ENCODE peak calls at places on chromosomes 6 and 20, in eight cellular contexts. One of them, this sample, is unnamed.

GRCh38 chr20:12049125-12049524 is 131.4 kb downstream of the BTBD3 start:
- DNase-seq in neural progenitor cell: no peak
- DNase-seq in GM23338: no peak
- DNase-seq in PC-3: peak
- DNase-seq in HCT116: no peak
- DNase-seq in GM23248: peak
- DNase-seq in hepatocyte: no peak
- DNase-seq in SK-N-SH: no peak
- DNase-seq in this sample: no peak

GRCh38 chr6:143536461-143536865 is 24.9 kb upstream of the FUCA2 start:
- DNase-seq in neural progenitor cell: no peak
- DNase-seq in GM23338: peak
- DNase-seq in PC-3: peak
- DNase-seq in HCT116: no peak
- DNase-seq in GM23248: peak
- DNase-seq in hepatocyte: no peak
- DNase-seq in SK-N-SH: no peak
- DNase-seq in this sample: peak

GRCh38 chr20:22795897-22796296 is 211.5 kb upstream of the FOXA2 start:
- DNase-seq in neural progenitor cell: peak
- DNase-seq in GM23338: no peak
- DNase-seq in PC-3: peak
- DNase-seq in HCT116: peak
- DNase-seq in GM23248: peak
- DNase-seq in hepatocyte: peak
- DNase-seq in SK-N-SH: no peak
- DNase-seq in this sample: no peak

GRCh38 chr20:10508468-10509251 is 73.6 kb downstream of the SLX4IP start:
- DNase-seq in neural progenitor cell: no peak
- DNase-seq in GM23338: no peak
- DNase-seq in PC-3: no peak
- DNase-seq in HCT116: no peak
- DNase-seq in GM23248: peak
- DNase-seq in hepatocyte: peak
- DNase-seq in SK-N-SH: peak
- DNase-seq in this sample: no peak

GRCh38 chr6:105196076-105196475 is 16.3 kb upstream of the POPDC3 start:
- DNase-seq in neural progenitor cell: no peak
- DNase-seq in GM23338: no peak
- DNase-seq in PC-3: peak
- DNase-seq in HCT116: no peak
- DNase-seq in GM23248: peak
- DNase-seq in hepatocyte: no peak
- DNase-seq in SK-N-SH: no peak
- DNase-seq in this sample: no peak

GRCh38 chr6:138334000-138334399 is 43.7 kb upstream of the SMIM28 start:
- DNase-seq in neural progenitor cell: no peak
- DNase-seq in GM23338: no peak
- DNase-seq in PC-3: no peak
- DNase-seq in HCT116: no peak
- DNase-seq in GM23248: no peak
- DNase-seq in hepatocyte: no peak
- DNase-seq in SK-N-SH: no peak
- DNase-seq in this sample: no peak

GRCh38 chr6:149433405-149433804 is 33.3 kb downstream of the SUMO4 start:
- DNase-seq in neural progenitor cell: no peak
- DNase-seq in GM23338: no peak
- DNase-seq in PC-3: no peak
- DNase-seq in HCT116: no peak
- DNase-seq in GM23248: peak
- DNase-seq in hepatocyte: no peak
- DNase-seq in SK-N-SH: no peak
- DNase-seq in this sample: no peak

GRCh38 chr6:38136547-38136946 is 317.0 kb downstream of the ZFAND3 start:
- DNase-seq in neural progenitor cell: no peak
- DNase-seq in GM23338: no peak
- DNase-seq in PC-3: no peak
- DNase-seq in HCT116: no peak
- DNase-seq in GM23248: peak
- DNase-seq in hepatocyte: no peak
- DNase-seq in SK-N-SH: no peak
- DNase-seq in this sample: no peak

GRCh38 chr6:131281471-131282270 is 146.4 kb downstream of the AKAP7 start:
- DNase-seq in neural progenitor cell: peak
- DNase-seq in GM23338: peak
- DNase-seq in PC-3: no peak
- DNase-seq in HCT116: no peak
- DNase-seq in GM23248: peak
- DNase-seq in hepatocyte: no peak
- DNase-seq in SK-N-SH: no peak
- DNase-seq in this sample: peak
- TF ChIP-seq EZH2phosphoT487 in neural progenitor cell: no peak
- TF ChIP-seq EZH2phosphoT487 in GM23338: no peak
- TF ChIP-seq EZH2phosphoT487 in PC-3: no peak
- TF ChIP-seq EZH2phosphoT487 in HCT116: no peak
- TF ChIP-seq EZH2phosphoT487 in GM23248: no peak
- TF ChIP-seq EZH2phosphoT487 in hepatocyte: no peak
- TF ChIP-seq EZH2phosphoT487 in SK-N-SH: no peak
- TF ChIP-seq EZH2phosphoT487 in this sample: no peak

GRCh38 chr6:7975764-7976146 is 65.2 kb upstream of the TXNDC5 start:
- DNase-seq in neural progenitor cell: no peak
- DNase-seq in GM23338: no peak
- DNase-seq in PC-3: no peak
- DNase-seq in HCT116: no peak
- DNase-seq in GM23248: peak
- DNase-seq in hepatocyte: peak
- DNase-seq in SK-N-SH: no peak
- DNase-seq in this sample: no peak
- TF ChIP-seq EZH2phosphoT487 in neural progenitor cell: no peak
- TF ChIP-seq EZH2phosphoT487 in GM23338: no peak
- TF ChIP-seq EZH2phosphoT487 in PC-3: no peak
- TF ChIP-seq EZH2phosphoT487 in HCT116: no peak
- TF ChIP-seq EZH2phosphoT487 in GM23248: no peak
- TF ChIP-seq EZH2phosphoT487 in hepatocyte: no peak
- TF ChIP-seq EZH2phosphoT487 in SK-N-SH: no peak
- TF ChIP-seq EZH2phosphoT487 in this sample: no peak

GRCh38 chr6:20085817-20086216 is 126.5 kb downstream of the MBOAT1 start:
- DNase-seq in neural progenitor cell: no peak
- DNase-seq in GM23338: no peak
- DNase-seq in PC-3: peak
- DNase-seq in HCT116: no peak
- DNase-seq in GM23248: no peak
- DNase-seq in hepatocyte: no peak
- DNase-seq in SK-N-SH: no peak
- DNase-seq in this sample: no peak
- TF ChIP-seq EZH2phosphoT487 in neural progenitor cell: no peak
- TF ChIP-seq EZH2phosphoT487 in GM23338: no peak
- TF ChIP-seq EZH2phosphoT487 in PC-3: no peak
- TF ChIP-seq EZH2phosphoT487 in HCT116: no peak
- TF ChIP-seq EZH2phosphoT487 in GM23248: no peak
- TF ChIP-seq EZH2phosphoT487 in hepatocyte: no peak
- TF ChIP-seq EZH2phosphoT487 in SK-N-SH: no peak
- TF ChIP-seq EZH2phosphoT487 in this sample: no peak

DNA sequence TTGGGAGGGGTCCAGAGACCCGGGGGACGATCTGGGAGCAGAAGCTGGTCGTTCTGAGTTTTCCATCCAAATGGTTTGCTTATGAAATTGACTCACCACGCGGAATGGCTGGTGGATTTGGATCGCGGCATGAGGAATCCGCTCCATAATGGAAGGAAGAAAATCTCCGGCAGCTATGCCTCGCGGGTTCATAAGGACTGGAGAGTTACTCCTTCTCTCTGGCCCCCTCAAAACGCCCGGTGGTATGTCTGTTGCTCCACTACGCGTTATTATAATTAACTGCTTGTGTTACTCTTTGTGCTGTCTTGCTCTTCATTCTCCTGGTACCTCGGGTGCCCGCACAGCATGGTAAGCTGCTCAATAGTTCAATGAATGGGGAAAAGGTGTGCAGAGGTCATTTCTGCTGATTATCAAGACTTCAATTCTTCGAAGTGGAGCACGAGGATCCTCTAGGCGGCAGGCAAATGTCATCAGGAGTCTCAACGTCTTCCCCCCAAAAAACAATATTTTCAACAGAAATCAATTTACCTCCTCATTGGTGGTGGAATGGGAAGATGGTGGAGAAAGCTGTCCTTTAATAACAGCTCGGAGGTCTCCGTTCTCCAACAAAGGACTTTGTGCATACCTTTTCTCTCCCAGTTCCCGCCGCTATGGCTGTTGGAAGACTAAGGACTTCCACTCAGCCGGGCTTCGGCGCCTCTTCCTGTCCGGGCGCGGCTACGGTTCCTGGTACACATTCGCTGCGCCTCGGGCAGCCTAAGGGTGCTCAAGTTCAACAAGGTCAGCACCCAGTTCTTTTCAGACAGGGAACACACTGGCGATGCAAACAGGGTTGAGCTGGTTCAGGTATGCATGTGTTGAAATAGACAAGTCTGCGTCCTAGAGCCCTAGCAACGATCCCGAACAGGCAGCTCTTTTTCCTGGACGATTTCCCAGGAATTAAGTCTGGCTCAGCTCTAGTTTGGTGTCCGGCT is 9.2 kb upstream of the PRSS16 start:
- DNase-seq in neural progenitor cell: peak
- DNase-seq in GM23338: peak
- DNase-seq in PC-3: no peak
- DNase-seq in HCT116: no peak
- DNase-seq in GM23248: peak
- DNase-seq in hepatocyte: no peak
- DNase-seq in SK-N-SH: no peak
- DNase-seq in this sample: no peak
- TF ChIP-seq EZH2phosphoT487 in neural progenitor cell: peak
- TF ChIP-seq EZH2phosphoT487 in GM23338: no peak
- TF ChIP-seq EZH2phosphoT487 in PC-3: no peak
- TF ChIP-seq EZH2phosphoT487 in HCT116: no peak
- TF ChIP-seq EZH2phosphoT487 in GM23248: no peak
- TF ChIP-seq EZH2phosphoT487 in hepatocyte: no peak
- TF ChIP-seq EZH2phosphoT487 in SK-N-SH: peak
- TF ChIP-seq EZH2phosphoT487 in this sample: no peak

GRCh38 chr6:156790711-156791110 is 13.5 kb downstream of the ARID1B start:
- DNase-seq in neural progenitor cell: no peak
- DNase-seq in GM23338: no peak
- DNase-seq in PC-3: no peak
- DNase-seq in HCT116: no peak
- DNase-seq in GM23248: no peak
- DNase-seq in hepatocyte: no peak
- DNase-seq in SK-N-SH: no peak
- DNase-seq in this sample: no peak

GRCh38 chr6:156789081-156789943 is 12.1 kb downstream of the ARID1B start:
- DNase-seq in neural progenitor cell: no peak
- DNase-seq in GM23338: no peak
- DNase-seq in PC-3: no peak
- DNase-seq in HCT116: no peak
- DNase-seq in GM23248: no peak
- DNase-seq in hepatocyte: no peak
- DNase-seq in SK-N-SH: no peak
- DNase-seq in this sample: no peak

GRCh38 chr6:156794546-156794945 is 17.4 kb downstream of the ARID1B start:
- DNase-seq in neural progenitor cell: no peak
- DNase-seq in GM23338: no peak
- DNase-seq in PC-3: no peak
- DNase-seq in HCT116: no peak
- DNase-seq in GM23248: no peak
- DNase-seq in hepatocyte: no peak
- DNase-seq in SK-N-SH: no peak
- DNase-seq in this sample: no peak

GRCh38 chr6:156793224-156793623 is 16.0 kb downstream of the ARID1B start:
- DNase-seq in neural progenitor cell: no peak
- DNase-seq in GM23338: no peak
- DNase-seq in PC-3: no peak
- DNase-seq in HCT116: no peak
- DNase-seq in GM23248: no peak
- DNase-seq in hepatocyte: no peak
- DNase-seq in SK-N-SH: no peak
- DNase-seq in this sample: no peak

GRCh38 chr6:156791261-156791850 is 14.2 kb downstream of the ARID1B start:
- DNase-seq in neural progenitor cell: peak
- DNase-seq in GM23338: peak
- DNase-seq in PC-3: no peak
- DNase-seq in HCT116: no peak
- DNase-seq in GM23248: peak
- DNase-seq in hepatocyte: peak
- DNase-seq in SK-N-SH: peak
- DNase-seq in this sample: peak
- TF ChIP-seq EZH2phosphoT487 in neural progenitor cell: no peak
- TF ChIP-seq EZH2phosphoT487 in GM23338: no peak
- TF ChIP-seq EZH2phosphoT487 in PC-3: no peak
- TF ChIP-seq EZH2phosphoT487 in HCT116: no peak
- TF ChIP-seq EZH2phosphoT487 in GM23248: no peak
- TF ChIP-seq EZH2phosphoT487 in hepatocyte: no peak
- TF ChIP-seq EZH2phosphoT487 in SK-N-SH: no peak
- TF ChIP-seq EZH2phosphoT487 in this sample: no peak

DNA sequence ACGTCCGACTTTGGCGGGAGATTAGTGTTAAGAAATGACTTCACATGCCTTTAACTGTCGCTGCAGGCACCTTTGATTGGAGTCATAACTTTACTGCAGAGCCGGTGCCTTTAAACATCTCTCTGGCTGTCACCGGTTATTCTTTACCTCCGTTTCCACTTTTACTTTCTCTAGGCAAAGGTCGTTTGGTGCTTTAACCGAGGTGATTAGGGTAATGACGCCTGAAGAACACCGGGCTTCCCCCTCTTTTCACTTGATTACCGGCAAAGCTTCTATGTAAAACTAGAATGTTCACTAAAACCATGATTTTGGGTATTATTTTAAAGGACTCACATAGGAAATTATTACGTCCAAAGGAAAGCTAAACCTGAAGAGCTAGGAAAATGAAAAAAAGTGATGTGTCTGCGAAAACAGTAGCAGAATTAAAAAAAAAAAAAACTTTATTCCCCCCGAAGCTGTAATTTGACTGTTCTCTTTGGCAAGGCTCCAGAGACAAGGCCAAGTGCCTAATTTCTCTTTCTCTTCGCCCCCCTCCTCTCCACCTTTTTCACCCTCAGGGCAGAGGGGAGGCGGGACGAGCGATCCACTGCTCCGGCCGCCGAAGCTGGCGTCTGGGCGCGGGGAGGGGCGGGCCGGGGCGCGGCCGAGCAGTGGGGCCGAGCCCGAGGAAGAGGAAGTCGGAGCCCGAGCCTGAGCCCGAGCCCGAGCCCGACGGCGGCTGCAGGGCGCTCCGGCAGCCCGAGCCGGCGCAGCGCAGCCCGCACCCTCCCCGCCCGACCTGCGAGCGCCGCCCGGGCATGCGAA is at the start of gene PLEKHG1:
- DNase-seq in neural progenitor cell: peak
- DNase-seq in GM23338: peak
- DNase-seq in PC-3: peak
- DNase-seq in HCT116: peak
- DNase-seq in GM23248: peak
- DNase-seq in hepatocyte: peak
- DNase-seq in SK-N-SH: peak
- DNase-seq in this sample: peak
- TF ChIP-seq EZH2phosphoT487 in neural progenitor cell: peak
- TF ChIP-seq EZH2phosphoT487 in GM23338: no peak
- TF ChIP-seq EZH2phosphoT487 in PC-3: no peak
- TF ChIP-seq EZH2phosphoT487 in HCT116: no peak
- TF ChIP-seq EZH2phosphoT487 in GM23248: peak
- TF ChIP-seq EZH2phosphoT487 in hepatocyte: no peak
- TF ChIP-seq EZH2phosphoT487 in SK-N-SH: no peak
- TF ChIP-seq EZH2phosphoT487 in this sample: no peak

This sample was measured in OCI-LY7.